ENCODE peak calls at places on chromosomes 16 and 17, in six cellular contexts. One of them, this sample, is unnamed.

GRCh38 chr17:10754861-10755591 is 25.2 kb upstream of the TMEM220 start:
- DNase-seq in aorta: no peak
- DNase-seq in neural progenitor cell: peak; percentile 69
- DNase-seq in esophagus squamous epithelium: no peak
- DNase-seq in effector memory CD4-positive, alpha-beta T cell: no peak
- DNase-seq in naive thymus-derived CD4-positive, alpha-beta T cell: no peak
- DNase-seq in this sample: peak; percentile 62

GRCh38 chr17:35931794-35932419 is 1.3 kb upstream of the RDM1 start:
- DNase-seq in aorta: no peak
- DNase-seq in neural progenitor cell: no peak
- DNase-seq in esophagus squamous epithelium: no peak
- DNase-seq in naive thymus-derived CD4-positive, alpha-beta T cell: no peak
- DNase-seq in effector memory CD4-positive, alpha-beta T cell: no peak
- DNase-seq in this sample: no peak

GRCh38 chr16:49700928-49701685 is 154.8 kb downstream of the ZNF423 start:
- DNase-seq in neural progenitor cell: peak; percentile 60
- DNase-seq in esophagus squamous epithelium: no peak
- DNase-seq in effector memory CD4-positive, alpha-beta T cell: no peak
- DNase-seq in naive thymus-derived CD4-positive, alpha-beta T cell: no peak
- DNase-seq in aorta: no peak
- DNase-seq in this sample: peak; percentile 70

GRCh38 chr17:14261406-14261805 is 24.7 kb upstream of the CDRT15 start:
- DNase-seq in effector memory CD4-positive, alpha-beta T cell: no peak
- DNase-seq in aorta: no peak
- DNase-seq in naive thymus-derived CD4-positive, alpha-beta T cell: no peak
- DNase-seq in esophagus squamous epithelium: no peak
- DNase-seq in neural progenitor cell: no peak
- DNase-seq in this sample: no peak

GRCh38 chr16:1157639-1158455 is 4.9 kb downstream of the CACNA1H start:
- DNase-seq in naive thymus-derived CD4-positive, alpha-beta T cell: no peak
- DNase-seq in effector memory CD4-positive, alpha-beta T cell: no peak
- DNase-seq in esophagus squamous epithelium: no peak
- DNase-seq in neural progenitor cell: no peak
- DNase-seq in aorta: no peak
- DNase-seq in this sample: peak; percentile 73

GRCh38 chr17:17493249-17493985 is 2.8 kb downstream of the RASD1 start:
- DNase-seq in naive thymus-derived CD4-positive, alpha-beta T cell: no peak
- DNase-seq in effector memory CD4-positive, alpha-beta T cell: no peak
- DNase-seq in esophagus squamous epithelium: no peak
- DNase-seq in aorta: peak; percentile 78
- DNase-seq in neural progenitor cell: peak; percentile 68
- DNase-seq in this sample: peak; percentile 71

GRCh38 chr17:63681530-63681929 is 18.4 kb downstream of the LIMD2 start:
- DNase-seq in aorta: no peak
- DNase-seq in effector memory CD4-positive, alpha-beta T cell: no peak
- DNase-seq in neural progenitor cell: no peak
- DNase-seq in esophagus squamous epithelium: no peak
- DNase-seq in naive thymus-derived CD4-positive, alpha-beta T cell: no peak
- DNase-seq in this sample: peak; percentile 46

GRCh38 chr17:49247949-49248348 is 17.4 kb upstream of the PHOSPHO1 start:
- DNase-seq in esophagus squamous epithelium: no peak
- DNase-seq in aorta: no peak
- DNase-seq in naive thymus-derived CD4-positive, alpha-beta T cell: no peak
- DNase-seq in effector memory CD4-positive, alpha-beta T cell: no peak
- DNase-seq in neural progenitor cell: no peak
- DNase-seq in this sample: no peak

GRCh38 chr16:27355610-27356009 is 41.8 kb downstream of the IL4R start:
- DNase-seq in esophagus squamous epithelium: no peak
- DNase-seq in neural progenitor cell: peak; percentile 47
- DNase-seq in naive thymus-derived CD4-positive, alpha-beta T cell: peak; percentile 40
- DNase-seq in effector memory CD4-positive, alpha-beta T cell: peak; percentile 16
- DNase-seq in aorta: no peak
- DNase-seq in this sample: peak; percentile 76

GRCh38 chr16:80460988-80461387 is 79.8 kb upstream of the DYNLRB2 start:
- DNase-seq in esophagus squamous epithelium: no peak
- DNase-seq in aorta: no peak
- DNase-seq in naive thymus-derived CD4-positive, alpha-beta T cell: no peak
- DNase-seq in effector memory CD4-positive, alpha-beta T cell: no peak
- DNase-seq in neural progenitor cell: no peak
- DNase-seq in this sample: no peak

GRCh38 chr17:70353408-70354092 is 184.2 kb downstream of the KCNJ2 start:
- DNase-seq in esophagus squamous epithelium: no peak
- DNase-seq in aorta: no peak
- DNase-seq in effector memory CD4-positive, alpha-beta T cell: no peak
- DNase-seq in neural progenitor cell: no peak
- DNase-seq in naive thymus-derived CD4-positive, alpha-beta T cell: no peak
- DNase-seq in this sample: no peak

GRCh38 chr16:89661215-89661614 is 3.6 kb downstream of the SPATA33 start:
- DNase-seq in effector memory CD4-positive, alpha-beta T cell: no peak
- DNase-seq in aorta: no peak
- DNase-seq in neural progenitor cell: no peak
- DNase-seq in naive thymus-derived CD4-positive, alpha-beta T cell: no peak
- DNase-seq in esophagus squamous epithelium: no peak
- DNase-seq in this sample: no peak

GRCh38 chr17:40491486-40491885 is 9.9 kb downstream of the TNS4 start:
- DNase-seq in naive thymus-derived CD4-positive, alpha-beta T cell: no peak
- DNase-seq in effector memory CD4-positive, alpha-beta T cell: no peak
- DNase-seq in esophagus squamous epithelium: no peak
- DNase-seq in neural progenitor cell: no peak
- DNase-seq in aorta: no peak
- DNase-seq in this sample: peak; percentile 75

GRCh38 chr17:80069886-80070177 is 31.5 kb upstream of the GAA start:
- DNase-seq in neural progenitor cell: no peak
- DNase-seq in naive thymus-derived CD4-positive, alpha-beta T cell: no peak
- DNase-seq in aorta: no peak
- DNase-seq in esophagus squamous epithelium: no peak
- DNase-seq in effector memory CD4-positive, alpha-beta T cell: no peak
- DNase-seq in this sample: no peak

GRCh38 chr16:67278773-67279295 is 498 bp upstream of the PLEKHG4 start:
- DNase-seq in effector memory CD4-positive, alpha-beta T cell: peak; percentile 21
- DNase-seq in aorta: no peak
- DNase-seq in neural progenitor cell: peak; percentile 28
- DNase-seq in esophagus squamous epithelium: no peak
- DNase-seq in naive thymus-derived CD4-positive, alpha-beta T cell: peak; percentile 33
- DNase-seq in this sample: peak; percentile 84

GRCh38 chr17:45923511-45924268 is 29.3 kb downstream of the MAPT start:
- DNase-seq in aorta: no peak
- DNase-seq in esophagus squamous epithelium: no peak
- DNase-seq in effector memory CD4-positive, alpha-beta T cell: no peak
- DNase-seq in naive thymus-derived CD4-positive, alpha-beta T cell: no peak
- DNase-seq in neural progenitor cell: no peak
- DNase-seq in this sample: no peak

GRCh38 chr16:29767062-29767461 is 11.0 kb upstream of the ZG16 start:
- DNase-seq in esophagus squamous epithelium: no peak
- DNase-seq in naive thymus-derived CD4-positive, alpha-beta T cell: no peak
- DNase-seq in effector memory CD4-positive, alpha-beta T cell: no peak
- DNase-seq in neural progenitor cell: no peak
- DNase-seq in aorta: no peak
- DNase-seq in this sample: no peak

DNA sequence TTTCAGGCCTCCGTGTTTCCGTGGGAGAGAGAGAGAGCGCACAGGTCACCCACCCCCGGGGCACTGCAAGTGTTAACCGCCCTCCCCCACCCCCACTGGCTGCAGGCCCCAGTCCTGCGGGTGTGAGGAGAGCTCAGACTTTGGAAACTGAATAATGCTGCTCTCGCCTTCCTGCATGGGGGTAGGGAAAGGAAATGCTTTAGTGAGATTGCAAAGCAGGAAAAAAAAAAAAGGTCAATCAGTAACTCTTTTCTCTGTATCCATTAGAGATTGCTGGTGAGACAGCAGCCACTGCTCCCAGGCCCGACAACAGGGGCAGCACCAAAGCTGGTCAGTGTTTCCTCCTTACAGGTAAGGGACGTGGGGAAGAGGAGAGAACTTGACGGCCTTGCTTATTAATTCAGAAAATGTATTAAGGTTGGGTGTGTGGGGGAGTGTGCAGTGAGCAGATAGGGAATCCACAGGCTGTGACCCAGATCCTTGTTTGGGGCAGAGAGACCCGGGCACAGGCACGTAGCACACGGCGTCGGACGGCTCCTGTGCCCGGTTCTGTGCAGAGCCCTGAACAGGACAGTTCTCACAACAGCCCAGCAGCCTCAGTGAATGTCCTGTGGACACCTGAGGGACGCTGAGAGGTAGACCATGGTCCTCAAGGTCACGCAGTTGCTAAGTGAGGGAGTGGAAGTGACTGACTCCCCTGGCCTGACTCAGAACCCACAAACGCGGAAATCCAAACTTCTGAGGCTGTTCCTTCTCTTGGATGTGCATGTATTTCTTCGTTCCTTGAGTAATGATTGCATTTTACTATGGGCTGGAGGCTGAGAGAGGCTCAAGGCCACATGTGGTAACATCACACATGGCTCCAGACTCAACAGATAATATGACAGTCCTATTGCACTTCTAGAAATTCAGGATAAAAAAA is 156.5 kb downstream of the FOXL1 start:
- DNase-seq in esophagus squamous epithelium: no peak
- DNase-seq in effector memory CD4-positive, alpha-beta T cell: no peak
- DNase-seq in naive thymus-derived CD4-positive, alpha-beta T cell: no peak
- DNase-seq in neural progenitor cell: no peak
- DNase-seq in aorta: no peak
- DNase-seq in this sample: peak; percentile 74
- H3K4me3 ChIP-seq in esophagus squamous epithelium: no peak overlapping the region
- H3K4me3 ChIP-seq in effector memory CD4-positive, alpha-beta T cell: no peak overlapping the region
- H3K4me3 ChIP-seq in naive thymus-derived CD4-positive, alpha-beta T cell: no peak overlapping the region
- H3K4me3 ChIP-seq in neural progenitor cell: no peak overlapping the region
- H3K4me3 ChIP-seq in aorta: no peak overlapping the region
- H3K4me3 ChIP-seq in this sample: no peak overlapping the region

GRCh38 chr16:15677447-15677846 is 27.4 kb downstream of the NDE1 start:
- DNase-seq in effector memory CD4-positive, alpha-beta T cell: no peak
- DNase-seq in esophagus squamous epithelium: no peak
- DNase-seq in naive thymus-derived CD4-positive, alpha-beta T cell: no peak
- DNase-seq in aorta: no peak
- DNase-seq in neural progenitor cell: no peak
- DNase-seq in this sample: no peak

GRCh38 chr16:15676506-15676905 is 26.5 kb downstream of the NDE1 start:
- DNase-seq in aorta: no peak
- DNase-seq in esophagus squamous epithelium: no peak
- DNase-seq in naive thymus-derived CD4-positive, alpha-beta T cell: no peak
- DNase-seq in neural progenitor cell: no peak
- DNase-seq in effector memory CD4-positive, alpha-beta T cell: no peak
- DNase-seq in this sample: no peak

GRCh38 chr16:15686287-15686686 is 36.2 kb downstream of the NDE1 start:
- DNase-seq in naive thymus-derived CD4-positive, alpha-beta T cell: no peak
- DNase-seq in effector memory CD4-positive, alpha-beta T cell: no peak
- DNase-seq in esophagus squamous epithelium: no peak
- DNase-seq in neural progenitor cell: no peak
- DNase-seq in aorta: no peak
- DNase-seq in this sample: no peak

DNA sequence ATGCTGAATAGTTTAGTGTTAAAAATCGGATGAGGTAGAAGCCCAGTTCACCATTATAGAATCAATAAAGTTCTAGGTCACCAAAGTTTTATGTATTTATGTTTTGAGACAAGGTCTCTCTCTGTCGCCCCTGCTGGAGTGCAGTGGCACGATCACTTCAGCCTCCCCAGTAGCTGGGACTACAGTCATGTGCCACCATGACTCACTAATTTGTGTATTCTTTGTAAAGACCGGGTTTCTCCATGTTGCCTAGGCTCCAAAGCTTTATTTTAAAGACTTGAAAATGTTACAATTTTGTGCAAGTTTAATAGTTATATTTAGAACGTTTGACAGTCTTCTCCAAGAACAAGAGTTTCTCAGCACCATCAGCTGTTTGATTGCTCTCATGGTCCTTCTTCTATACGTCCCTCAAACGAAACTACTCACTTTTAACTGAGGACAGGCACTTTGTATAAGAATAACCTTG is 32.1 kb downstream of the NDE1 start:
- DNase-seq in neural progenitor cell: peak; percentile 26
- DNase-seq in effector memory CD4-positive, alpha-beta T cell: peak; percentile 17
- DNase-seq in esophagus squamous epithelium: no peak
- DNase-seq in aorta: peak; percentile 81
- DNase-seq in naive thymus-derived CD4-positive, alpha-beta T cell: no peak
- DNase-seq in this sample: peak; percentile 48
- H3K36me3 ChIP-seq in neural progenitor cell: no peaks in the 10 kb centered on the region
- H3K36me3 ChIP-seq in effector memory CD4-positive, alpha-beta T cell: peaks cover 58% of the 10 kb centered on the region
- H3K36me3 ChIP-seq in esophagus squamous epithelium: peaks cover 85% of the 10 kb centered on the region
- H3K36me3 ChIP-seq in aorta: peaks cover 3% of the 10 kb centered on the region
- H3K36me3 ChIP-seq in naive thymus-derived CD4-positive, alpha-beta T cell: peaks cover 21% of the 10 kb centered on the region
- H3K36me3 ChIP-seq in this sample: peaks cover 7% of the 10 kb centered on the region

GRCh38 chr17:58338454-58338841 is 9.9 kb upstream of the TSPOAP1 start:
- DNase-seq in esophagus squamous epithelium: no peak
- DNase-seq in aorta: no peak
- DNase-seq in neural progenitor cell: no peak
- DNase-seq in effector memory CD4-positive, alpha-beta T cell: no peak
- DNase-seq in naive thymus-derived CD4-positive, alpha-beta T cell: no peak
- DNase-seq in this sample: no peak

GRCh38 chr17:58338907-58339774 is 10.5 kb upstream of the TSPOAP1 start:
- DNase-seq in esophagus squamous epithelium: no peak
- DNase-seq in neural progenitor cell: peak; percentile 26
- DNase-seq in effector memory CD4-positive, alpha-beta T cell: no peak
- DNase-seq in naive thymus-derived CD4-positive, alpha-beta T cell: peak; percentile 40
- DNase-seq in aorta: peak; percentile 76
- DNase-seq in this sample: peak; percentile 83

GRCh38 chr17:58341861-58342475 is 10.0 kb downstream of the SUPT4H1 start:
- DNase-seq in aorta: peak; percentile 19
- DNase-seq in neural progenitor cell: no peak
- DNase-seq in esophagus squamous epithelium: no peak
- DNase-seq in naive thymus-derived CD4-positive, alpha-beta T cell: no peak
- DNase-seq in effector memory CD4-positive, alpha-beta T cell: no peak
- DNase-seq in this sample: no peak

GRCh38 chr17:58340623-58340876 is 11.5 kb downstream of the SUPT4H1 start:
- DNase-seq in naive thymus-derived CD4-positive, alpha-beta T cell: no peak
- DNase-seq in esophagus squamous epithelium: no peak
- DNase-seq in neural progenitor cell: no peak
- DNase-seq in effector memory CD4-positive, alpha-beta T cell: no peak
- DNase-seq in aorta: no peak
- DNase-seq in this sample: no peak

GRCh38 chr17:58339775-58340622 is 11.4 kb upstream of the TSPOAP1 start:
- DNase-seq in esophagus squamous epithelium: no peak
- DNase-seq in naive thymus-derived CD4-positive, alpha-beta T cell: peak; percentile 23
- DNase-seq in effector memory CD4-positive, alpha-beta T cell: no peak
- DNase-seq in aorta: peak; percentile 33
- DNase-seq in neural progenitor cell: no peak
- DNase-seq in this sample: no peak
- H3K4me3 ChIP-seq in esophagus squamous epithelium: peak overlapping the region; percentile 41
- H3K4me3 ChIP-seq in naive thymus-derived CD4-positive, alpha-beta T cell: peak overlapping the region; percentile 98
- H3K4me3 ChIP-seq in effector memory CD4-positive, alpha-beta T cell: peak overlapping the region; percentile 98
- H3K4me3 ChIP-seq in aorta: no peak overlapping the region
- H3K4me3 ChIP-seq in neural progenitor cell: no peak overlapping the region
- H3K4me3 ChIP-seq in this sample: no peak overlapping the region

GRCh38 chr17:82249896-82250581 is 21.2 kb downstream of the SLC16A3 start:
- DNase-seq in effector memory CD4-positive, alpha-beta T cell: no peak
- DNase-seq in neural progenitor cell: no peak
- DNase-seq in aorta: peak; percentile 73
- DNase-seq in naive thymus-derived CD4-positive, alpha-beta T cell: no peak
- DNase-seq in esophagus squamous epithelium: no peak
- DNase-seq in this sample: no peak

GRCh38 chr17:82252511-82253178 is 20.9 kb downstream of the CSNK1D start:
- DNase-seq in effector memory CD4-positive, alpha-beta T cell: no peak
- DNase-seq in naive thymus-derived CD4-positive, alpha-beta T cell: no peak
- DNase-seq in esophagus squamous epithelium: no peak
- DNase-seq in neural progenitor cell: no peak
- DNase-seq in aorta: no peak
- DNase-seq in this sample: no peak

GRCh38 chr17:82248815-82249638 is 20.2 kb downstream of the SLC16A3 start:
- DNase-seq in naive thymus-derived CD4-positive, alpha-beta T cell: no peak
- DNase-seq in neural progenitor cell: no peak
- DNase-seq in esophagus squamous epithelium: no peak
- DNase-seq in effector memory CD4-positive, alpha-beta T cell: no peak
- DNase-seq in aorta: peak; percentile 66
- DNase-seq in this sample: no peak

GRCh38 chr17:82253179-82253544 is 20.3 kb downstream of the CSNK1D start:
- DNase-seq in neural progenitor cell: no peak
- DNase-seq in effector memory CD4-positive, alpha-beta T cell: no peak
- DNase-seq in naive thymus-derived CD4-positive, alpha-beta T cell: no peak
- DNase-seq in aorta: no peak
- DNase-seq in esophagus squamous epithelium: no peak
- DNase-seq in this sample: no peak

GRCh38 chr17:82250868-82251500 is 22.1 kb downstream of the SLC16A3 start:
- DNase-seq in esophagus squamous epithelium: no peak
- DNase-seq in neural progenitor cell: no peak
- DNase-seq in aorta: no peak
- DNase-seq in naive thymus-derived CD4-positive, alpha-beta T cell: no peak
- DNase-seq in effector memory CD4-positive, alpha-beta T cell: no peak
- DNase-seq in this sample: no peak
- H3K36me3 ChIP-seq in esophagus squamous epithelium: peaks cover 100% of the 10 kb centered on the region
- H3K36me3 ChIP-seq in neural progenitor cell: peaks cover 13% of the 10 kb centered on the region
- H3K36me3 ChIP-seq in aorta: peaks cover 28% of the 10 kb centered on the region
- H3K36me3 ChIP-seq in naive thymus-derived CD4-positive, alpha-beta T cell: peaks cover 57% of the 10 kb centered on the region
- H3K36me3 ChIP-seq in effector memory CD4-positive, alpha-beta T cell: peaks cover 87% of the 10 kb centered on the region
- H3K36me3 ChIP-seq in this sample: peaks cover 62% of the 10 kb centered on the region

This sample was measured in H7.